ENCODE peak calls at places on chromosomes 5 and 9, in nine cellular contexts. Y is fibroblast of the aortic adventitia, X is uterus, Z is nephron progenitor cell, A is WTC11, O is fibroblast of pulmonary artery, H is bronchial epithelial cell, E is GM12865, T is DND-41. I is an unnamed sample.

GRCh38 chr9:88645869-88646204 is 110.9 kb downstream of the NXNL2 start:
- DNase-seq in T (no peak), A (no peak), Z (no peak), Y (no peak), O (no peak), X (no peak), E (no peak), H (no peak), I (no peak)

GRCh38 chr5:95060100-95060499 is 224.8 kb downstream of the MCTP1 start:
- DNase-seq in Y (no peak), Z (no peak), E (no peak), A (no peak), O (no peak), T (no peak), H (no peak), X (no peak), I (no peak)

GRCh38 chr5:158976035-158976434 is 123.7 kb downstream of the EBF1 start:
- DNase-seq in Z (no peak), O (peak), T (no peak), H (peak), X (no peak), A (no peak), Y (peak), E (no peak), I (no peak)

GRCh38 chr5:83927140-83927733 is 206.6 kb upstream of the HAPLN1 start:
- DNase-seq in E (peak), T (peak), Z (peak), X (peak), A (peak), O (peak), Y (peak), H (peak), I (peak)

GRCh38 chr5:126531543-126532120 is 63.4 kb downstream of the ALDH7A1 start:
- DNase-seq in O (peak), T (no peak), Z (no peak), X (no peak), Y (peak), H (no peak), A (no peak), E (no peak), I (no peak)

GRCh38 chr5:106827061-106827460 is 843.7 kb downstream of the EFNA5 start:
- DNase-seq in A (no peak), Z (no peak), H (peak), E (no peak), T (no peak), X (no peak), Y (no peak), O (peak), I (no peak)

GRCh38 chr5:129031886-129032683 is 62.5 kb upstream of the ISOC1 start:
- DNase-seq in Z (no peak), O (no peak), Y (no peak), T (no peak), H (no peak), A (no peak), X (no peak), E (no peak), I (no peak)

GRCh38 chr5:610011-610743 is 2.0 kb upstream of the CEP72 start:
- DNase-seq in E (no peak), H (no peak), A (no peak), Y (no peak), T (no peak), X (no peak), O (no peak), Z (no peak), I (no peak)

GRCh38 chr5:157222506-157223230 is 42.0 kb downstream of the ITK start:
- DNase-seq in E (peak), T (no peak), A (no peak), Z (no peak), Y (peak), H (no peak), X (no peak), O (no peak), I (no peak)

GRCh38 chr9:77679696-77680359 is 31.7 kb upstream of the GNA14 start:
- DNase-seq in O (no peak), H (no peak), Z (no peak), E (no peak), X (no peak), Y (no peak), A (no peak), T (no peak), I (no peak)

GRCh38 chr5:64690417-64691151 is at the start of gene SHISAL2B:
- DNase-seq in X (no peak), Z (peak), O (peak), Y (peak), T (no peak), E (no peak), H (no peak), A (peak), I (peak)

GRCh38 chr5:56155992-56156584 is 77.0 kb downstream of the ANKRD55 start:
- DNase-seq in T (no peak), O (no peak), E (peak), X (no peak), A (no peak), H (no peak), Y (no peak), Z (no peak), I (no peak)

GRCh38 chr5:94313188-94313587 is 305.2 kb downstream of the KIAA0825 start:
- DNase-seq in Z (no peak), T (no peak), X (no peak), Y (no peak), H (no peak), E (no peak), O (no peak), A (no peak), I (no peak)

GRCh38 chr5:55773057-55773456 is 35.2 kb downstream of the DDX4 start:
- DNase-seq in E (no peak), T (no peak), A (no peak), H (no peak), Z (no peak), Y (no peak), X (no peak), O (no peak), I (no peak)

GRCh38 chr5:155004138-155004744 is 9.3 kb upstream of the KIF4B start:
- DNase-seq in Y (peak), E (peak), A (peak), T (peak), O (peak), H (peak), Z (peak), X (no peak), I (peak)
- TF ChIP-seq CTCF in Y (peak), E (peak), A (no peak), T (peak), O (peak), H (peak), Z (peak), X (no peak), I (no peak)

DNA sequence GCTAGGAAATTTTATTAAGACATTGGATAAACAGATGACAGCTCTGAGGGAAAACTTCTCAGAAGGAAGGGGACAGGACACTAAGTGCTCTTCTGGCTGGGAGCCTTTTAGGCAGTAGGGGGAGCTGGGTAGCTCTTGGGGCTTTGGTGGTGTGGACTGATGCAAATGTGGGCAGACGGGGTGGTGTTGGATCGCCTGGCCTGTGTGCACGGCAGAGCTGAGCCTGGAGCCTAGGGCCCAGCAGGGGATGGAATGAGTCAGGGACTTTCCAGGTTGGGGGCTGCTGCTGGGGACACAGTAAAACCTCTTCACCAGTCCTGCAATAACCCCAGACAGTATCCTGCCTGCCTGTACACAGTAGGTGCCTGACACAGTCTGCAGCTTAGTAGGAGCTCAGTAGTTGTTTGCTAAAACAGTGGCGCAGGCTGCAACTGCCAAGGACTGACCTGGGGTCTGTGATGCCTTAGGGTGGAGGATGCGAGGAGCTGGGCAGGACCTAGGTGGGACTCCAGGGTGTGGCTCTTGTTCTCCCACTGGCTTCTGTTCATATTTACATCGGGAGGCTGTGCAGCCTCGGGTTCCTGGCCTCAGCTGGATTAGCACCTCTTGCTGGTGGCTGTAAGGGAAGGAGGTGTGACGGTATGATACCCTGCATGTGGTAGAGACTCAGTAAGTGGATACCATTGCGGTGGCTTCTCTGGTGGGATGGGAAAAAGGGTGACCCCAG is 83.8 kb downstream of the DAB2IP start:
- DNase-seq in Z (peak), H (peak), O (peak), E (peak), T (no peak), A (peak), Y (peak), X (no peak), I (peak)
- TF ChIP-seq CTCF in Z (peak), H (peak), O (peak), E (peak), T (peak), A (no peak), Y (peak), X (peak), I (no peak)

GRCh38 chr9:90612957-90613356 is 29.7 kb downstream of the DIRAS2 start:
- DNase-seq in T (no peak), Z (no peak), A (no peak), Y (no peak), E (no peak), O (no peak), X (no peak), H (no peak), I (no peak)
- TF ChIP-seq CTCF in T (no peak), Z (no peak), A (no peak), Y (no peak), E (no peak), O (no peak), X (no peak), H (no peak), I (no peak)

GRCh38 chr5:103373576-103374472 is 115.3 kb downstream of the MACIR start:
- DNase-seq in Y (no peak), T (no peak), E (no peak), O (no peak), A (no peak), Z (no peak), X (no peak), H (peak), I (no peak)

GRCh38 chr5:103374473-103374963 is 116.0 kb downstream of the MACIR start:
- DNase-seq in E (no peak), O (no peak), Y (no peak), Z (no peak), X (no peak), A (no peak), H (no peak), T (no peak), I (no peak)

GRCh38 chr5:103375863-103376591 is 117.5 kb downstream of the MACIR start:
- DNase-seq in H (peak), Z (no peak), Y (no peak), X (no peak), E (no peak), A (no peak), O (no peak), T (no peak), I (no peak)

GRCh38 chr5:103371046-103371603 is 112.6 kb downstream of the MACIR start:
- DNase-seq in X (no peak), E (no peak), H (no peak), Z (no peak), A (no peak), O (no peak), T (no peak), Y (no peak), I (no peak)

GRCh38 chr5:103375356-103375755 is 116.8 kb downstream of the MACIR start:
- DNase-seq in T (no peak), O (peak), A (no peak), X (no peak), Y (peak), Z (no peak), E (peak), H (peak), I (no peak)
- TF ChIP-seq CTCF in T (no peak), O (peak), A (no peak), X (no peak), Y (no peak), Z (no peak), E (peak), H (peak), I (no peak)

GRCh38 chr9:98707158-98708102 is 1.3 kb downstream of the GABBR2 start:
- DNase-seq in O (peak), H (peak), E (peak), X (no peak), Y (peak), Z (peak), T (no peak), A (peak), I (peak)
- TF ChIP-seq CTCF in O (peak), H (peak), E (peak), X (no peak), Y (peak), Z (peak), T (no peak), A (peak), I (peak)

GRCh38 chr5:131104169-131104775 is 60.8 kb downstream of the HINT1 start:
- DNase-seq in Z (no peak), A (no peak), Y (no peak), X (no peak), E (no peak), T (no peak), H (peak), O (peak), I (no peak)
- TF ChIP-seq CTCF in Z (no peak), A (no peak), Y (no peak), X (no peak), E (no peak), T (no peak), H (no peak), O (no peak), I (no peak)

DNA sequence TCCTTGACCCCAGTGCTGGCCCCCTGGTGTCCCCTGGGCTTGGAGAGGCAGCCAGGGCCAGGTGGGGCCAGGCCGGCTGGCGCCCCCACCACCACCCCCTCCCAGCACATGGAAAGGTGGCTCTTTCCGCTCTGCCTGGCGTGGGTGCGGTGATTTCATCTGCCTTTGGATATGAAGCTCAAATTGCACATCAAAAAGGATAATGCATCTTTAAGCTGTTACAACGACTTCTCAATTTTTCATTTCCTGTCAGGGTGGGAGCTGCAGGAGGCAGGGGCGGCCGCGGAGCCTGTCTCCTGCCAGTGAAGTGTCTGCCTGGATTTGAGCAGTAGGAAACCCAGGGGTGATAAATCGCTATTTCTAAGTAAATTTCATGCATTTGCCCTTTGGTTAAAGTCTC is 169.2 kb upstream of the MVB12B start:
- DNase-seq in H (no peak), O (no peak), T (no peak), Z (no peak), X (no peak), A (no peak), Y (no peak), E (no peak), I (no peak)
- TF ChIP-seq CTCF in H (no peak), O (no peak), T (no peak), Z (no peak), X (no peak), A (no peak), Y (no peak), E (no peak), I (no peak)

GRCh38 chr5:154541553-154541952 is 63.5 kb upstream of the HAND1 start:
- DNase-seq in Y (no peak), T (no peak), O (no peak), E (peak), Z (peak), H (no peak), X (no peak), A (peak), I (no peak)
- TF ChIP-seq CTCF in Y (peak), T (no peak), O (no peak), E (peak), Z (no peak), H (peak), X (no peak), A (no peak), I (peak)

DNA sequence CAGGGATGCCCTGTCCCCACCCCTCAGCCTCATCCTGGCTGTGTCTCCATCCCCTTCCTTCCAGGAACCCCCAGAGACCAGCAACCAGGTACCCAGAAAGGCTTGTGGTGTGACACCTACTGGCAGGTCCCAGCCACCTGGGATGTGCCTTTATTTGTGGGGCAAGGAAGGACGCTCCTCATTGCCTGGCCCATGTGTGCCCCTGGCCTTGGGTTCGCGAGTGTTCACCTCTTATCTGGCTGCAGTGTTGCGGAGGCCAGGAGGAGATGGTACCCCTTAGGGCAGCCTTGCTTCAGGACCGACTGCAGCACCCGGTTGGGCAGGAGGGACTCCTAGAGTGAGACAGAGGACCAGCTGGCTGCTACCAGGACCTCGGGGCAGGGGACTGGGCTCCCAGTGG is 8.8 kb downstream of the C9orf50 start:
- DNase-seq in Z (no peak), X (no peak), Y (no peak), H (no peak), O (no peak), E (no peak), A (no peak), T (no peak), I (no peak)
- TF ChIP-seq CTCF in Z (no peak), X (no peak), Y (no peak), H (no peak), O (no peak), E (no peak), A (no peak), T (no peak), I (no peak)

I was measured in glutamatergic neuron.